ENCODE peak calls at places on chromosome 10, in eight cellular contexts. H, E, Q, N, W, V, P and Y are unnamed samples. For H3K4me1, the result is how much of the 10 kb centered on the place peaks cover.

GRCh38 chr10:63375458-63375857 is 90.3 kb downstream of the JMJD1C start:
- DNase-seq in H (no peak), E (no peak), Q (no peak), N (no peak), W (no peak), V (no peak), P (no peak), Y (no peak)

GRCh38 chr10:132670546-132670945 is 115.4 kb downstream of the NKX6-2 start:
- DNase-seq in H (no peak), E (no peak), Q (peak), N (no peak), W (no peak), V (no peak), P (no peak), Y (no peak)

GRCh38 chr10:74150151-74151056 is at the start of gene AP3M1:
- DNase-seq in H (peak), E (no peak), Q (peak), N (peak), W (peak), V (peak), P (peak), Y (peak)

GRCh38 chr10:95408148-95408930 is 117.5 kb upstream of the PDLIM1 start:
- DNase-seq in H (no peak), E (no peak), Q (no peak), N (no peak), W (no peak), V (no peak), P (no peak), Y (no peak)

GRCh38 chr10:89645742-89646172 is 715 bp upstream of the PANK1 start:
- DNase-seq in H (peak), E (no peak), Q (no peak), N (no peak), W (no peak), V (no peak), P (no peak), Y (no peak)

GRCh38 chr10:118045842-118046490 is 775 bp downstream of the RAB11FIP2 start:
- DNase-seq in H (peak), E (peak), Q (peak), N (no peak), W (peak), V (no peak), P (no peak), Y (peak)

GRCh38 chr10:48765527-48765926 is 80.9 kb downstream of the WDFY4 start:
- DNase-seq in H (no peak), E (no peak), Q (no peak), N (no peak), W (no peak), V (no peak), P (no peak), Y (no peak)

GRCh38 chr10:70965566-70965965 is 77.2 kb upstream of the PCBD1 start:
- DNase-seq in H (no peak), E (no peak), Q (no peak), N (no peak), W (no peak), V (peak), P (no peak), Y (no peak)

GRCh38 chr10:29862926-29863614 is 196.3 kb downstream of the JCAD start:
- DNase-seq in H (peak), E (peak), Q (no peak), N (no peak), W (no peak), V (no peak), P (no peak), Y (no peak)

GRCh38 chr10:24382596-24382978 is 173.6 kb downstream of the KIAA1217 start:
- DNase-seq in H (no peak), E (no peak), Q (no peak), N (no peak), W (no peak), V (no peak), P (no peak), Y (no peak)

GRCh38 chr10:84537447-84537931 is 209.1 kb downstream of the CCSER2 start:
- DNase-seq in H (peak), E (peak), Q (no peak), N (peak), W (peak), V (no peak), P (no peak), Y (peak)

GRCh38 chr10:52965938-52966401 is 193.4 kb upstream of the MBL2 start:
- DNase-seq in H (no peak), E (no peak), Q (no peak), N (no peak), W (no peak), V (no peak), P (no peak), Y (no peak)

GRCh38 chr10:124526621-124527267 is 65.1 kb downstream of the LHPP start:
- DNase-seq in H (no peak), E (no peak), Q (no peak), N (no peak), W (no peak), V (peak), P (no peak), Y (peak)

GRCh38 chr10:121127151-121127906 is 276.2 kb downstream of the WDR11 start:
- DNase-seq in H (no peak), E (no peak), Q (no peak), N (no peak), W (no peak), V (no peak), P (no peak), Y (no peak)

GRCh38 chr10:15491856-15492255 is 120.8 kb upstream of the FAM171A1 start:
- DNase-seq in H (no peak), E (no peak), Q (no peak), N (no peak), W (no peak), V (no peak), P (no peak), Y (no peak)

GRCh38 chr10:79224263-79224949 is 122.9 kb upstream of the PPIF start:
- DNase-seq in H (no peak), E (no peak), Q (no peak), N (no peak), W (no peak), V (no peak), P (no peak), Y (no peak)

GRCh38 chr10:112570585-112570984 is 123.6 kb downstream of the VTI1A start:
- DNase-seq in H (no peak), E (no peak), Q (no peak), N (no peak), W (no peak), V (no peak), P (no peak), Y (no peak)

GRCh38 chr10:95394161-95394880 is 103.5 kb upstream of the PDLIM1 start:
- DNase-seq in H (no peak), E (peak), Q (no peak), N (no peak), W (no peak), V (no peak), P (no peak), Y (no peak)

GRCh38 chr10:29757551-29758297 is 123.0 kb upstream of the SVIL start:
- DNase-seq in H (no peak), E (peak), Q (peak), N (no peak), W (no peak), V (no peak), P (no peak), Y (no peak)

GRCh38 chr10:132296671-132297443 is 10.9 kb downstream of the STK32C start:
- DNase-seq in H (no peak), E (no peak), Q (peak), N (no peak), W (no peak), V (peak), P (no peak), Y (no peak)

GRCh38 chr10:128125416-128125943 is 743 bp downstream of the MKI67 start:
- DNase-seq in H (no peak), E (peak), Q (no peak), N (no peak), W (no peak), V (peak), P (no peak), Y (no peak)

GRCh38 chr10:95759233-95759826 is 3.4 kb downstream of the ENTPD1 start:
- DNase-seq in H (no peak), E (no peak), Q (no peak), N (no peak), W (no peak), V (no peak), P (no peak), Y (no peak)

GRCh38 chr10:132663666-132664365 is 122.1 kb downstream of the NKX6-2 start:
- DNase-seq in H (no peak), E (no peak), Q (no peak), N (no peak), W (no peak), V (peak), P (no peak), Y (no peak)

GRCh38 chr10:7410306-7410799 is 481 bp downstream of the SFMBT2 start:
- DNase-seq in H (no peak), E (no peak), Q (no peak), N (peak), W (peak), V (peak), P (no peak), Y (peak)

DNA sequence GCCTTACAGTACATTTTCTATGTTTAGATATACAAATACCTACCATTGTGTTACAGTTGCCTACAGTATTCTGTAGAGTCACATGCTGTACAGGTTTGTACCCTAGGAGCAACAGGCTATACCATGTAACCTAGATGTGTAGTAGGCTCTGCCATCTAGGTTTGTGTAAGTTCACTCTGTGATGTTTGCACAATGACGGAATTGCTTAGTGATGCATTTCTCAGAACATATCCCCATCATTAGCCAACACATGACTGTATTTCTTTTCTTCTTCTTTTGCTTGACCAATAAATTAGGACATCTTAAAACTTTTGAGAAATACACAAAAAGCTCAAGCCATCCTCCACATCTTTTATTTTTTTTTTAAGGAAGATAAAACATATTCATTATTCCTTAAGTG is 5.5 kb upstream of the PFKFB3 start:
- DNase-seq in H (no peak), E (no peak), Q (no peak), N (no peak), W (no peak), V (no peak), P (no peak), Y (no peak)
- H3K4me1 ChIP-seq in H (under half), E (under half), Q (under half), N (under half), W (under half), V (half or more), P (under half), Y (under half)

GRCh38 chr10:72265925-72266865 is 7.5 kb upstream of the DDIT4 start:
- DNase-seq in H (no peak), E (no peak), Q (no peak), N (no peak), W (no peak), V (no peak), P (no peak), Y (peak)
- H3K4me1 ChIP-seq in H (under half), E (half or more), Q (under half), N (under half), W (under half), V (under half), P (under half), Y (under half)

DNA sequence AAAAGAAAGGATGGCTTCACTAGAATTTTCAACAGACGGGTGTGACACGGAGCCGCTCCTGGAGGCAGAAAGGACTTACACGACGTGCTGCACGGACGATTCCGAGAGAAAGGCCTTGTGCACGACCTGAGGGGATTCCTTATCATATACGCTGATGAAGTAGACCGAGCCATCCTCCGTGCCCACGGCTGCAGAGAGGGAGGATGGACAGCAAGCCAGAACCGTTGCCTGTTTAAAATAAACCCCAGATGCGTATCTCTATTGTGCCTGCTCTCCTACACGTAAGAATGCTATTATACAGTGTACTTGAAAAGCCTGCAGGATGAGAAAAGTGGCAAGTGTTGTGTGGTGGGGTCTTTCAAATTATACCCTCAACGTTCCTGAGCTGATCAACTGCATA is 38.4 kb downstream of the CFAP43 start:
- DNase-seq in H (no peak), E (no peak), Q (no peak), N (no peak), W (peak), V (no peak), P (no peak), Y (no peak)
- H3K4me1 ChIP-seq in H (under half), E (under half), Q (under half), N (under half), W (under half), V (under half), P (under half), Y (under half)

GRCh38 chr10:4006051-4006450 is 221.0 kb upstream of the KLF6 start:
- DNase-seq in H (no peak), E (no peak), Q (no peak), N (no peak), W (no peak), V (no peak), P (no peak), Y (peak)

GRCh38 chr10:4004144-4004543 is 219.1 kb upstream of the KLF6 start:
- DNase-seq in H (no peak), E (no peak), Q (no peak), N (no peak), W (no peak), V (no peak), P (no peak), Y (no peak)

GRCh38 chr10:4003348-4003973 is 218.5 kb upstream of the KLF6 start:
- DNase-seq in H (no peak), E (no peak), Q (no peak), N (no peak), W (no peak), V (no peak), P (no peak), Y (no peak)

GRCh38 chr10:4006848-4007247 is 221.8 kb upstream of the KLF6 start:
- DNase-seq in H (no peak), E (no peak), Q (no peak), N (no peak), W (no peak), V (no peak), P (no peak), Y (no peak)

GRCh38 chr10:4004990-4005389 is 220.0 kb upstream of the KLF6 start:
- DNase-seq in H (no peak), E (no peak), Q (no peak), N (no peak), W (no peak), V (no peak), P (no peak), Y (no peak)
- H3K4me1 ChIP-seq in H (under half), E (under half), Q (under half), N (under half), W (under half), V (under half), P (under half), Y (under half)

DNA sequence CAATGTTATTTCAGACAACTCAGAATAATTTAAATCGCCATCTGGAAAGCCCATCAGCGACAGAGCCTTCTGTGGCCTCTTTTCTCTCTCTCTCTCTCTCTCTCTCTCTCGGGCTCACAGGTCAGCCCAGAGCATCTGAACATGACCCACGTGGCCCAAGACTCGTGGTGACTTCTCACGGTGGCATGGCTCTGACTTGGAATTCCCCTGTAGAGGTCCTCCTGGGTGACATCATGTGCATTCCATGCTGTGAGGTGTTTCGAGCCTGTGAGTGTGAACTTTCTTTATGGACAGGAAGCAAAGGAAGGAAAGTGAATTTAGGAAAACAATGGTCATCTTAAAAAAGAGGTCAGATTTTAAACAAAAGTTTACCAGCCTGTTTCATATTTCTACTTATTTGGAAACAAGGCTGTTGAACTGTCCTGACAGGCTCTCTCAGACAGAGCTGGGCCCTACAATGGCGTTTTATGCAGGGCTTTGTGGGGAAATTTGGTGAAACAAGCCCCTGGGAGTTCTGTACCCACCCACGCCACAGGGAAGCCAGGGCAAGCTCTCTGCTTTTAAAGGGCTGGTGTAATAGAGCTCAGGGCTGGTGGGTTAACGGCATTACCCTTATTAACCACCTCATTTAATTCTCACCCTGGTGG is 359.7 kb upstream of the ZNF32 start:
- DNase-seq in H (no peak), E (peak), Q (no peak), N (no peak), W (no peak), V (no peak), P (no peak), Y (no peak)
- H3K4me1 ChIP-seq in H (under half), E (under half), Q (under half), N (under half), W (under half), V (under half), P (under half), Y (under half)